ENCODE peak calls at places on chromosomes 12 and 14, in six cellular contexts. C is stomach, K is brain microvascular endothelial cell, F is tibial artery, U is PC-9, J is OCI-LY7. S is an unnamed sample.

GRCh38 chr12:15151141-15152091 is 69.8 kb downstream of the RERG start:
- DNase-seq in J (peak), F (no peak), U (no peak), C (no peak), K (peak), S (peak)

GRCh38 chr12:108515916-108516315 is 839 bp downstream of the FICD start:
- DNase-seq in J (peak), K (no peak), C (no peak), U (no peak), F (no peak), S (peak)

GRCh38 chr12:15538881-15539280 is 216.6 kb downstream of the PTPRO start:
- DNase-seq in C (no peak), U (no peak), F (no peak), J (no peak), K (no peak), S (no peak)

GRCh38 chr12:65355461-65355860 is 77.0 kb downstream of the MSRB3 start:
- DNase-seq in F (no peak), C (no peak), J (no peak), K (no peak), U (no peak), S (peak)

GRCh38 chr12:64633940-64634337 is 23.6 kb downstream of the RASSF3 start:
- DNase-seq in U (peak), F (peak), K (peak), C (peak), J (no peak), S (peak)

GRCh38 chr12:12837025-12837872 is 24.1 kb downstream of the DDX47 start:
- DNase-seq in U (peak), K (peak), C (peak), F (no peak), J (peak), S (peak)

GRCh38 chr12:75944097-75944904 is 87.3 kb downstream of the PHLDA1 start:
- DNase-seq in K (peak), F (no peak), C (no peak), J (peak), U (peak), S (peak)

GRCh38 chr14:36505193-36505815 is 14.7 kb downstream of the NKX2-1 start:
- DNase-seq in C (no peak), F (no peak), K (no peak), J (no peak), U (no peak), S (no peak)

GRCh38 chr12:112938751-112939150 is 477 bp downstream of the OAS3 start:
- DNase-seq in J (peak), U (no peak), K (no peak), F (no peak), C (no peak), S (peak)

GRCh38 chr14:75401356-75401755 is 26.5 kb upstream of the JDP2 start:
- DNase-seq in F (peak), C (no peak), J (no peak), K (peak), U (no peak), S (no peak)
- H3K27ac ChIP-seq in F (peak), C (peak), J (no peak), K (no peak), U (peak), S (no peak)

DNA sequence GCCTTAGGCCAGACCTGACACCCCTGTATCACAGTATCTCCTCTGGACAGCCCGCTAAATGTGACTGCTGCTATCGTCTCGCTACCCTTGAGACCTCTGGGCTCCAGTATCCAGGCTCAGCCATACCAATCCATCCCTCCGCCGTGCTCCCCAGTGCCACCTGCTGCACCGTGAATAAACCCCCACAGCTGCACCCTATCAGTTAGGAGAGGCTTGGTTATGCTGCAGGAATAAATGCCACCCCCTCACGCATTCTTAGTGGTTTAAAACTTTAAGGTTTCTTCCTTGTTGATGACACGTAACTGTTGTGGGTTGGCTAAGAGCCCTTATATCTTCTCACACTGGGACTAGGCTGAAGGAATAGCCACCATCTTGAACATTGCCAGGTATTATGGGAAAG is 12.1 kb downstream of the CCDC63 start:
- DNase-seq in F (no peak), C (no peak), U (no peak), J (no peak), K (no peak), S (no peak)
- H3K27ac ChIP-seq in F (no peak), C (no peak), U (no peak), J (no peak), K (no peak), S (no peak)

DNA sequence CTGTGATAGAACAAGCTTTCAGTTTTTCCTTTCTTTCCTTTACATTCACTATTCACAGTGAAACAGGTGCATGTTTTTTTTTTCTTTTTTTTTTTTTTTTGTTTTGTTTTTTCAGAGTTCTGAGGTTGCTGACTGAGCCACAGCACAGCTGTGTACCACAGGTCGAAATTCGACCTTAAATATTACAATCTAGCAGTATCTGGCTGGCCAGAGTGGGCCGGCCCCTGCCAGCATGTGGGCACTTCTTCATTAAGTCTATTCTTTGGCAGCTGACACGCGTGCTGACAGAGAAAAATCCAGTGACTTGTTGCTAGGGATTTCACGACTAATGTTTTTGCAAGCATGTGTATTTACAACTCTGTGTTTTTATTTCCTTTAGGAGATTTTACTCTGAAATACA is 33.9 kb downstream of the FBXO33 start:
- DNase-seq in J (no peak), F (no peak), C (no peak), K (no peak), U (no peak), S (no peak)
- H3K27ac ChIP-seq in J (no peak), F (no peak), C (no peak), K (no peak), U (no peak), S (no peak)

GRCh38 chr12:47397664-47398281 is 308.1 kb downstream of the RPAP3 start:
- DNase-seq in F (no peak), K (peak), U (peak), J (peak), C (no peak), S (peak)
- H3K27ac ChIP-seq in F (no peak), K (no peak), U (peak), J (no peak), C (no peak), S (no peak)

S was measured in PC-3.